ENCODE peak calls at places on chromosomes 3 and 15, in ten cellular contexts. R is pancreas; J is spleen; F is psoas muscle; U is mucosa of descending colon; B is PC-9; X is vagina; V is CD8-positive, alpha-beta T cell; W is endothelial cell of umbilical vein; N is mammary epithelial cell. P is an unnamed sample. For H3K9me3, the result is how much of the 10 kb centered on the place peaks cover.

GRCh38 chr15:31361764-31362120 is 35.1 kb downstream of the KLF13 start:
- DNase-seq in W (no peak), B (no peak), X (no peak), F (no peak), V (no peak), R (no peak), U (peak), N (no peak), J (no peak), P (no peak)

GRCh38 chr15:77775373-77775772 is 142.7 kb upstream of the LINGO1 start:
- DNase-seq in W (no peak), R (no peak), X (no peak), B (no peak), V (no peak), J (no peak), N (no peak), F (no peak), U (no peak), P (no peak)

GRCh38 chr3:184379375-184380209 is at the start of gene CHRD:
- DNase-seq in F (peak), V (no peak), X (no peak), W (no peak), U (no peak), N (no peak), B (no peak), R (no peak), J (no peak), P (peak)

GRCh38 chr15:94229591-94230365 is 1.6 kb upstream of the MCTP2 start:
- DNase-seq in B (no peak), N (peak), F (no peak), J (no peak), W (no peak), U (no peak), X (no peak), V (peak), R (no peak), P (no peak)

GRCh38 chr15:90859234-90860131 is 8.9 kb upstream of the FURIN start:
- DNase-seq in U (no peak), V (no peak), B (no peak), R (no peak), X (no peak), W (no peak), N (no peak), J (no peak), F (no peak), P (no peak)

GRCh38 chr3:72050771-72051170 is 265.8 kb upstream of the PROK2 start:
- DNase-seq in F (no peak), W (no peak), V (no peak), R (no peak), J (no peak), B (no peak), U (no peak), N (no peak), X (no peak), P (no peak)

GRCh38 chr15:89360294-89360971 is 25.8 kb upstream of the POLG start:
- DNase-seq in J (peak), W (no peak), F (no peak), R (no peak), U (no peak), X (no peak), B (no peak), N (no peak), V (no peak), P (no peak)

GRCh38 chr3:173799073-173799830 is 401.7 kb downstream of the NLGN1 start:
- DNase-seq in W (no peak), V (no peak), N (no peak), F (no peak), U (no peak), X (no peak), B (no peak), R (no peak), J (no peak), P (no peak)

GRCh38 chr15:42621386-42621785 is 46.0 kb downstream of the STARD9 start:
- DNase-seq in R (no peak), F (no peak), W (no peak), X (no peak), N (no peak), B (no peak), J (no peak), U (no peak), V (no peak), P (no peak)

GRCh38 chr3:85930718-85931117 is 971.9 kb downstream of the CADM2 start:
- DNase-seq in B (no peak), W (no peak), U (no peak), F (no peak), V (no peak), X (no peak), J (no peak), R (no peak), N (no peak), P (no peak)

GRCh38 chr3:152540120-152540519 is 271.4 kb downstream of the MBNL1 start:
- DNase-seq in V (no peak), U (no peak), F (no peak), W (no peak), X (no peak), J (no peak), B (no peak), R (no peak), N (no peak), P (no peak)

GRCh38 chr3:152538518-152538917 is 269.8 kb downstream of the MBNL1 start:
- DNase-seq in X (no peak), J (no peak), V (no peak), R (no peak), B (no peak), F (no peak), U (no peak), W (no peak), N (no peak), P (no peak)

GRCh38 chr3:152539191-152539764 is 270.5 kb downstream of the MBNL1 start:
- DNase-seq in B (no peak), U (no peak), W (no peak), J (no peak), X (no peak), N (no peak), R (no peak), F (no peak), V (no peak), P (no peak)
- TF ChIP-seq CTCF in B (no peak), U (no peak), W (peak), J (no peak), X (no peak), N (no peak), R (no peak), F (no peak), V (no peak), P (no peak)

DNA sequence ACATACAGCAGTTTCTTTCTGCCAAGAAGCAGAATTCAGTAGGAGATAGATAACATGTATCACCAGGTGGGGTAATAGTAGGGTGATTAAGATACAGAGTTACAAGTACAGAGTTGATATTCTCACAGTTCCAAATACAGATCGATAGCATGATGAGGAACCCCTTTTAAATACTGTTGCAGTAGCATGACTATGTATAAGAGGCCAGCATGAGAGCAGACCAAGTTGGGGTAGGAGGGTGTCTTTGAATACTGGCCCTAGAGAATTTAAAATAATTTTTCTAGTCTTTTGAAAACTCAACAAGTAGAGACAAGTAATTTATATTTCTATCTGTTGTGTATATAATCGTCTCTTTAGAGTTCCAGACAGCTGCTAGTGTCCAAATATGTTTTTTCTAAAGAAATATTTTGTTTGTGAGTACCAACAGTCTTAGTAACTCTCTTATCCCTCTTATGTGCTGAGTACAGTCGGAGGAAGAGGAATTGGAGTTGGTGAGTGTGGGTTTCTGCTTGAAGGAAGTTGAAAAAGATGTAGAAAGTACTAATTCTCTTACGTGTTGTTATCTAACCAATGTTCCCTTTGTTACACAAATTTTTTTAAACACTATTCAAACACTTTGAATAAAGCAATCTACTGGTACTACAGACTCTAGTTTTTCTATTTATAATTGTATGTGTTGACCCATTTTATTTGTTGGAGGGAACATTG is 30.2 kb downstream of the LYSMD4 start:
- DNase-seq in R (no peak), F (no peak), J (no peak), N (peak), W (no peak), U (no peak), V (no peak), B (no peak), X (no peak), P (no peak)
- H3K4me3 ChIP-seq in R (no peak), F (no peak), J (no peak), N (peak), W (no peak), U (no peak), V (no peak), B (no peak), X (no peak), P (no peak)

GRCh38 chr15:40010681-40011080 is 28.3 kb downstream of the SRP14 start:
- DNase-seq in U (no peak), N (peak), R (no peak), J (no peak), V (no peak), W (no peak), F (peak), B (no peak), X (no peak), P (no peak)

GRCh38 chr15:40014390-40014789 is 24.6 kb downstream of the SRP14 start:
- DNase-seq in B (no peak), R (no peak), X (no peak), W (no peak), U (no peak), N (no peak), F (no peak), J (no peak), V (no peak), P (no peak)

GRCh38 chr15:40011303-40011702 is 27.7 kb downstream of the SRP14 start:
- DNase-seq in W (no peak), X (no peak), J (no peak), U (no peak), V (no peak), N (no peak), R (no peak), F (no peak), B (no peak), P (no peak)

GRCh38 chr15:40016224-40016865 is 22.6 kb downstream of the SRP14 start:
- DNase-seq in R (no peak), X (no peak), N (no peak), V (no peak), W (no peak), U (no peak), B (no peak), J (no peak), F (no peak), P (no peak)
- H3K9me3 ChIP-seq in R (under half), X (under half), N (under half), V (under half), W (under half), U (under half), B (under half), J (under half), F (under half), P (under half)

GRCh38 chr3:18445421-18446066 is 20.4 kb upstream of the SATB1 start:
- DNase-seq in X (no peak), U (no peak), V (peak), W (no peak), N (no peak), B (no peak), J (peak), R (peak), F (no peak), P (no peak)
- TF ChIP-seq CTCF in X (no peak), U (no peak), V (peak), W (no peak), N (no peak), B (no peak), J (no peak), R (no peak), F (no peak), P (no peak)